ENCODE peak calls at places on chromosomes 7 and 10, in seven cellular contexts. C is AG09319; Z is CD8-positive, alpha-beta memory T cell; B is T follicular helper cell; X is uterus; Q is IMR-90; U is non-pigmented ciliary epithelial cell. T is an unnamed sample.
A peak's percentile ranks its signal among the peaks of the same experiment; 100 is the strongest.

GRCh38 chr7:97269741-97270140 is 152.2 kb downstream of the SDHAF3 start:
- DNase-seq in C (no peak), Z (no peak), B (no peak), X (no peak), Q (no peak), U (no peak), T (no peak)

GRCh38 chr7:37323912-37324430 is 124.7 kb downstream of the ELMO1 start:
- DNase-seq in C (no peak), Z (no peak), B (no peak), X (no peak), Q (no peak), U (no peak), T (no peak)

GRCh38 chr7:28643369-28644340 is 231.3 kb downstream of the CREB5 start:
- DNase-seq in C (no peak), Z (no peak), B (no peak), X (no peak), Q (no peak), U (no peak), T (no peak)

GRCh38 chr10:98242823-98243222 is 25.2 kb downstream of the LOXL4 start:
- DNase-seq in C (no peak), Z (no peak), B (no peak), X (no peak), Q (peak; percentile 56), U (no peak), T (no peak)

GRCh38 chr10:68516766-68517165 is 10.6 kb downstream of the SLC25A16 start:
- DNase-seq in C (peak; percentile 65), Z (no peak), B (no peak), X (no peak), Q (peak; percentile 87), U (peak; percentile 40), T (peak; percentile 24)

GRCh38 chr7:6691103-6691502 is 15.6 kb downstream of the ZNF12 start:
- DNase-seq in C (no peak), Z (no peak), B (no peak), X (no peak), Q (no peak), U (no peak), T (no peak)

GRCh38 chr7:50303082-50303893 is 1.2 kb upstream of the IKZF1 start:
- DNase-seq in C (no peak), Z (no peak), B (peak; percentile 15), X (no peak), Q (no peak), U (no peak), T (no peak)

GRCh38 chr10:93067443-93068365 is 6.0 kb upstream of the CYP26A1 start:
- DNase-seq in C (no peak), Z (no peak), B (no peak), X (no peak), Q (no peak), U (no peak), T (no peak)

GRCh38 chr10:61760943-61761824 is 98.5 kb downstream of the CABCOCO1 start:
- DNase-seq in C (no peak), Z (no peak), B (no peak), X (no peak), Q (peak; percentile 87), U (peak; percentile 62), T (peak; percentile 36)

GRCh38 chr10:132753596-132753995 is 32.4 kb downstream of the NKX6-2 start:
- DNase-seq in C (no peak), Z (no peak), B (no peak), X (no peak), Q (no peak), U (no peak), T (no peak)

GRCh38 chr10:6537704-6538103 is 42.4 kb downstream of the PRKCQ start:
- DNase-seq in C (no peak), Z (no peak), B (no peak), X (no peak), Q (no peak), U (no peak), T (no peak)

GRCh38 chr7:22939842-22940241 is 74.1 kb downstream of the HYCC1 start:
- DNase-seq in C (no peak), Z (no peak), B (no peak), X (no peak), Q (no peak), U (no peak), T (no peak)

GRCh38 chr10:112774808-112775207 is 175.2 kb upstream of the TCF7L2 start:
- DNase-seq in C (no peak), Z (no peak), B (no peak), X (no peak), Q (no peak), U (no peak), T (no peak)

GRCh38 chr7:101237206-101238067 is at the start of gene CLDN15:
- DNase-seq in C (no peak), Z (no peak), B (no peak), X (peak; percentile 86), Q (peak; percentile 61), U (no peak), T (no peak)

GRCh38 chr10:100498059-100498458 is 21.6 kb downstream of the SEC31B start:
- DNase-seq in C (no peak), Z (no peak), B (no peak), X (no peak), Q (no peak), U (no peak), T (no peak)

GRCh38 chr7:108805808-108806397 is 236.2 kb downstream of the DNAJB9 start:
- DNase-seq in C (no peak), Z (no peak), B (no peak), X (no peak), Q (peak; percentile 1), U (no peak), T (no peak)

GRCh38 chr10:31940839-31941653 is 12.4 kb upstream of the ARHGAP12 start:
- DNase-seq in C (peak; percentile 70), Z (no peak), B (no peak), X (no peak), Q (peak; percentile 95), U (peak; percentile 89), T (peak; percentile 58)

GRCh38 chr10:91974960-91975359 is 51.4 kb downstream of the BTAF1 start:
- DNase-seq in C (peak; percentile 4), Z (no peak), B (no peak), X (no peak), Q (peak; percentile 80), U (peak; percentile 37), T (peak; percentile 26)

GRCh38 chr7:135771961-135772638 is 23.5 kb upstream of the FAM180A start:
- DNase-seq in C (no peak), Z (no peak), B (no peak), X (no peak), Q (peak; percentile 90), U (peak; percentile 72), T (peak; percentile 37)

GRCh38 chr7:63023182-63023787 is 975.4 kb upstream of the ZNF722 start:
- DNase-seq in C (no peak), Z (no peak), B (no peak), X (no peak), Q (no peak), U (no peak), T (no peak)

GRCh38 chr10:91022390-91022789 is 101.5 kb upstream of the ANKRD1 start:
- DNase-seq in C (no peak), Z (no peak), B (no peak), X (no peak), Q (no peak), U (no peak), T (no peak)

GRCh38 chr10:123970207-123970926 is 78.8 kb upstream of the CPXM2 start:
- DNase-seq in C (no peak), Z (no peak), B (no peak), X (no peak), Q (no peak), U (no peak), T (no peak)

GRCh38 chr10:111974325-111974724 is 209.2 kb downstream of the GPAM start:
- DNase-seq in C (no peak), Z (no peak), B (no peak), X (no peak), Q (no peak), U (no peak), T (no peak)

GRCh38 chr10:6201511-6201975 is 1.2 kb upstream of the PFKFB3 start:
- DNase-seq in C (no peak), Z (peak; percentile 76), B (peak; percentile 75), X (peak; percentile 57), Q (peak; percentile 70), U (no peak), T (no peak)

GRCh38 chr7:48832303-48832845 is 92.0 kb upstream of the CDC14C start:
- DNase-seq in C (no peak), Z (no peak), B (no peak), X (no peak), Q (no peak), U (no peak), T (no peak)

GRCh38 chr10:110643670-110644597 is at the start of gene RBM20:
- DNase-seq in C (no peak), Z (peak; percentile 10), B (no peak), X (no peak), Q (no peak), U (no peak), T (no peak)

GRCh38 chr7:51366930-51367613 is 50.5 kb upstream of the COBL start:
- DNase-seq in C (no peak), Z (no peak), B (no peak), X (no peak), Q (peak; percentile 26), U (peak; percentile 18), T (no peak)

GRCh38 chr10:124739119-124739921 is 4.9 kb downstream of the FAM53B start:
- DNase-seq in C (no peak), Z (no peak), B (no peak), X (no peak), Q (no peak), U (no peak), T (no peak)

GRCh38 chr7:150811-151221 is 41.6 kb upstream of the FAM20C start:
- DNase-seq in C (no peak), Z (no peak), B (no peak), X (peak; percentile 22), Q (no peak), U (no peak), T (no peak)

GRCh38 chr10:109018892-109019507 is 904.3 kb downstream of the XPNPEP1 start:
- DNase-seq in C (no peak), Z (no peak), B (no peak), X (no peak), Q (no peak), U (no peak), T (no peak)

GRCh38 chr7:24827027-24827426 is 69.8 kb upstream of the GSDME start:
- DNase-seq in C (no peak), Z (no peak), B (no peak), X (no peak), Q (no peak), U (no peak), T (no peak)